ENCODE peak calls at places on chromosomes 7 and 10, in ten cellular contexts. Z is WTC11; K is CD8-positive, alpha-beta T cell; M is fibroblast of pulmonary artery; R is fibroblast of the aortic adventitia; G is MCF 10A; E is left ventricle myocardium inferior; X is adrenal gland; J is prostate gland; D is GM12865. B is an unnamed sample.

GRCh38 chr10:43262043-43262901 is 4.6 kb downstream of the RASGEF1A start:
- DNase-seq in R (no peak), G (no peak), D (no peak), E (no peak), Z (peak), M (no peak), X (no peak), J (no peak), K (no peak), B (no peak)

GRCh38 chr10:121774813-121775212 is 153.0 kb downstream of the ATE1 start:
- DNase-seq in X (no peak), E (no peak), G (peak), K (no peak), R (no peak), Z (no peak), D (no peak), J (no peak), M (peak), B (no peak)

GRCh38 chr10:128210215-128211063 is 84.2 kb upstream of the MKI67 start:
- DNase-seq in R (peak), J (peak), E (peak), K (peak), Z (peak), D (peak), G (peak), M (peak), X (peak), B (no peak)

GRCh38 chr7:159027091-159027802 is 117.4 kb downstream of the VIPR2 start:
- DNase-seq in J (no peak), K (no peak), X (no peak), D (no peak), G (peak), M (no peak), E (no peak), Z (no peak), R (no peak), B (no peak)

GRCh38 chr10:114519306-114519669 is 115.0 kb upstream of the AFAP1L2 start:
- DNase-seq in D (no peak), K (no peak), G (peak), E (no peak), X (no peak), R (peak), M (no peak), Z (no peak), J (peak), B (no peak)

GRCh38 chr10:23344251-23344841 is at the start of gene C10orf67:
- DNase-seq in R (peak), K (no peak), G (no peak), X (peak), E (peak), D (no peak), Z (peak), M (peak), J (no peak), B (no peak)

GRCh38 chr7:103967401-103967800 is 22.1 kb downstream of the RELN start:
- DNase-seq in G (no peak), J (no peak), Z (peak), X (no peak), D (no peak), E (no peak), K (no peak), R (no peak), M (no peak), B (no peak)

GRCh38 chr10:97887399-97887798 is 37.8 kb downstream of the GOLGA7B start:
- DNase-seq in M (no peak), X (no peak), K (no peak), Z (no peak), G (peak), D (no peak), R (no peak), J (no peak), E (no peak), B (no peak)

GRCh38 chr7:51286392-51286791 is 30.2 kb downstream of the COBL start:
- DNase-seq in E (no peak), J (no peak), R (no peak), Z (no peak), G (no peak), K (no peak), X (no peak), M (no peak), D (no peak), B (no peak)

GRCh38 chr10:89086801-89087513 is 96.4 kb downstream of the FAS start:
- DNase-seq in M (peak), E (peak), G (peak), D (no peak), J (no peak), R (peak), Z (peak), X (peak), K (no peak), B (no peak)

GRCh38 chr7:69811682-69812344 is 213.5 kb downstream of the AUTS2 start:
- DNase-seq in K (no peak), R (no peak), E (no peak), J (no peak), Z (no peak), X (no peak), M (no peak), G (no peak), D (no peak), B (no peak)

GRCh38 chr7:96397936-96398596 is 76.2 kb upstream of the SLC25A13 start:
- DNase-seq in Z (peak), M (peak), G (peak), R (peak), X (no peak), E (no peak), D (no peak), K (no peak), J (no peak), B (no peak)

GRCh38 chr10:129402459-129402858 is 64.6 kb upstream of the MGMT start:
- DNase-seq in X (no peak), M (no peak), Z (no peak), G (no peak), J (no peak), R (no peak), K (no peak), D (no peak), E (no peak), B (no peak)

GRCh38 chr10:22086730-22087364 is 83.3 kb upstream of the DNAJC1 start:
- DNase-seq in Z (peak), G (peak), X (peak), M (peak), J (peak), K (no peak), D (no peak), R (peak), E (peak), B (no peak)

GRCh38 chr7:78510580-78511188 is 712.1 kb downstream of the PHTF2 start:
- DNase-seq in D (peak), G (peak), J (peak), R (peak), Z (peak), M (peak), E (no peak), K (no peak), X (peak), B (no peak)

GRCh38 chr7:107353701-107354100 is 116.2 kb upstream of the GPR22 start:
- DNase-seq in R (no peak), J (no peak), E (no peak), Z (no peak), D (no peak), K (no peak), M (no peak), X (no peak), G (no peak), B (no peak)

GRCh38 chr10:71769279-71769823 is 4.0 kb downstream of the VSIR start:
- DNase-seq in G (no peak), R (no peak), J (no peak), Z (no peak), M (peak), D (peak), E (no peak), K (no peak), X (no peak), B (no peak)

GRCh38 chr7:6508950-6509349 is 42.3 kb downstream of the GRID2IP start:
- DNase-seq in M (no peak), Z (no peak), E (no peak), R (no peak), G (no peak), K (no peak), X (no peak), J (no peak), D (no peak), B (no peak)

GRCh38 chr7:6512892-6513291 is 38.4 kb downstream of the GRID2IP start:
- DNase-seq in X (no peak), R (no peak), G (no peak), D (no peak), M (no peak), Z (no peak), E (no peak), J (no peak), K (no peak), B (no peak)

GRCh38 chr7:6508539-6508938 is 42.7 kb downstream of the GRID2IP start:
- DNase-seq in R (no peak), E (no peak), X (no peak), K (no peak), Z (no peak), M (no peak), G (no peak), J (no peak), D (no peak), B (no peak)

GRCh38 chr7:6507906-6508305 is 43.4 kb downstream of the GRID2IP start:
- DNase-seq in R (no peak), J (no peak), E (no peak), G (no peak), X (no peak), Z (no peak), K (no peak), M (no peak), D (no peak), B (no peak)

GRCh38 chr7:6510476-6511133 is 40.7 kb downstream of the GRID2IP start:
- DNase-seq in X (no peak), Z (no peak), E (no peak), G (no peak), K (no peak), R (no peak), D (no peak), M (no peak), J (no peak), B (no peak)
- TF ChIP-seq CTCF in X (no peak), Z (no peak), E (no peak), G (no peak), K (no peak), R (no peak), D (no peak), M (no peak), J (no peak), B (no peak)

DNA sequence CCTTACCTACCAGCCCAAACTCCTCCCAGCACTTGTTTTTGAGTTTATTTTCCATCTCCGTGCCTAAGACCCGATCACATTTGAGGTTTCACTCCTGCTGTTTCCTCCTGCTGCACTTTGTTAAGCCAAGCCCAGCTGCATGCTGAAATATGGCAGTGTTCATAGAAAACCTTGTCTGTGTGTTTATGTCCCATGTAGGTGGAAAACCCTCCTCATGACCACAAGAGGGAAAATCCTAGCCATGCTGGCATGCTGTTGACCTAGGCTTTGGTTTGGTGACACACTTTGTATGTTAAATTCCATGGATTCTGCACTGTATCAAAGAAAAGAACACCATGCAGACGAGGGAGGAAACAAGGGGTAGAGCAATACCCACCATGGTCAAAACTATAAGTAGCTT is 154.4 kb downstream of the CUBN start:
- DNase-seq in Z (no peak), J (no peak), E (no peak), R (no peak), G (no peak), X (no peak), M (no peak), K (no peak), D (no peak), B (no peak)
- TF ChIP-seq CTCF in Z (no peak), J (no peak), E (no peak), R (no peak), G (no peak), X (no peak), M (no peak), K (no peak), D (no peak), B (no peak)

DNA sequence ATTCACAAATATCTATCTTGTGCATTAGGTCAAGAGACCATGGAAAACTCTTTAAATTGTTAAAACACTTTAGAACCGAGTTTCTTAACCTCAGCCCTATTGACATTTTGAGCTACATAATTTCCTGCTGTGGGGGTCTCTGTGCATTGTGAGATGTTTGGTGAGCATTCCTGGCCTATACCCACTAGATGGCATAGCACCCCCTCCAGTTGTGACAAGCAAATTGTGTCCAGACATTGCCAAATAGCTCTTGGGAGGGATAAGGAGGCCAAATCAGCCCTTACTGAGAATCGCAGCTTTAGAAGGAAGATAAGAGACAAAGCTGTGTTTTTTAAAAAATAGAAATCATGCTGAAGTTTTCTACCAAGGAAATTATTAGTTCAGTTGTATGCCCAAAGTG is 1158.5 kb upstream of the C7orf33 start:
- DNase-seq in X (no peak), R (peak), J (no peak), E (no peak), G (peak), M (peak), D (no peak), Z (peak), K (no peak), B (no peak)
- TF ChIP-seq CTCF in X (no peak), R (peak), J (no peak), E (no peak), G (no peak), M (peak), D (no peak), Z (no peak), K (no peak), B (no peak)

GRCh38 chr10:104640339-104641149 is 546 bp upstream of the SORCS3 start:
- DNase-seq in M (no peak), K (no peak), J (no peak), R (no peak), Z (peak), G (no peak), E (no peak), D (no peak), X (no peak), B (no peak)

GRCh38 chr10:104639595-104640338 is 1.3 kb upstream of the SORCS3 start:
- DNase-seq in E (no peak), Z (peak), R (peak), K (no peak), G (no peak), D (no peak), J (no peak), M (no peak), X (no peak), B (no peak)

GRCh38 chr10:104642001-104642270 is 846 bp downstream of the SORCS3 start:
- DNase-seq in X (no peak), G (no peak), Z (peak), M (no peak), K (no peak), R (no peak), J (no peak), E (no peak), D (no peak), B (no peak)

GRCh38 chr10:104641150-104642000 is at the start of gene SORCS3:
- DNase-seq in E (no peak), M (no peak), R (no peak), G (no peak), K (no peak), J (no peak), Z (peak), X (no peak), D (no peak), B (no peak)

GRCh38 chr10:104638861-104639594 is 2.1 kb upstream of the SORCS3 start:
- DNase-seq in J (no peak), M (no peak), G (no peak), E (no peak), Z (peak), K (no peak), X (no peak), D (no peak), R (no peak), B (no peak)
- TF ChIP-seq CTCF in J (no peak), M (no peak), G (peak), E (peak), Z (peak), K (no peak), X (peak), D (peak), R (peak), B (peak)

GRCh38 chr10:70267161-70267933 is 16.5 kb downstream of the NPFFR1 start:
- DNase-seq in J (no peak), K (no peak), D (peak), E (no peak), M (peak), R (peak), X (peak), Z (peak), G (peak), B (no peak)
- TF ChIP-seq CTCF in J (no peak), K (no peak), D (peak), E (peak), M (peak), R (peak), X (no peak), Z (peak), G (peak), B (peak)